ENCODE peak calls at places on chromosome 5, in six cellular contexts. One of them, this sample, is unnamed.

GRCh38 chr5:146048994-146049703 is 56.2 kb downstream of the PLAC8L1 start:
- DNase-seq in AG09309: peak; percentile 63
- DNase-seq in neural progenitor cell: peak; percentile 76
- DNase-seq in endothelial cell: peak; percentile 69
- DNase-seq in choroid plexus epithelial cell: peak; percentile 91
- DNase-seq in A549: peak; percentile 81
- DNase-seq in this sample: no peak

GRCh38 chr5:462051-462481 is 19.1 kb downstream of the EXOC3 start:
- DNase-seq in AG09309: no peak
- DNase-seq in choroid plexus epithelial cell: no peak
- DNase-seq in endothelial cell: no peak
- DNase-seq in neural progenitor cell: no peak
- DNase-seq in A549: no peak
- DNase-seq in this sample: no peak

GRCh38 chr5:95583992-95584391 is 29.1 kb downstream of the ARSK start:
- DNase-seq in choroid plexus epithelial cell: no peak
- DNase-seq in AG09309: no peak
- DNase-seq in neural progenitor cell: no peak
- DNase-seq in endothelial cell: no peak
- DNase-seq in A549: no peak
- DNase-seq in this sample: no peak

GRCh38 chr5:124692950-124693349 is 53.5 kb downstream of the ZNF608 start:
- DNase-seq in A549: no peak
- DNase-seq in endothelial cell: no peak
- DNase-seq in choroid plexus epithelial cell: no peak
- DNase-seq in AG09309: no peak
- DNase-seq in neural progenitor cell: no peak
- DNase-seq in this sample: no peak

GRCh38 chr5:14127587-14127986 is 15.6 kb upstream of the TRIO start:
- DNase-seq in A549: no peak
- DNase-seq in endothelial cell: no peak
- DNase-seq in AG09309: no peak
- DNase-seq in neural progenitor cell: no peak
- DNase-seq in choroid plexus epithelial cell: no peak
- DNase-seq in this sample: no peak

GRCh38 chr5:82149434-82149833 is 128.7 kb downstream of the RPS23 start:
- DNase-seq in AG09309: no peak
- DNase-seq in endothelial cell: no peak
- DNase-seq in neural progenitor cell: no peak
- DNase-seq in A549: no peak
- DNase-seq in choroid plexus epithelial cell: no peak
- DNase-seq in this sample: no peak

GRCh38 chr5:133225671-133226152 is 173.9 kb downstream of the HSPA4 start:
- DNase-seq in AG09309: no peak
- DNase-seq in neural progenitor cell: no peak
- DNase-seq in endothelial cell: no peak
- DNase-seq in choroid plexus epithelial cell: no peak
- DNase-seq in A549: peak; percentile 34
- DNase-seq in this sample: peak; percentile 84

GRCh38 chr5:138990986-138991645 is 116.0 kb upstream of the LRRTM2 start:
- DNase-seq in A549: no peak
- DNase-seq in neural progenitor cell: peak; percentile 32
- DNase-seq in endothelial cell: no peak
- DNase-seq in AG09309: no peak
- DNase-seq in choroid plexus epithelial cell: no peak
- DNase-seq in this sample: no peak

GRCh38 chr5:160439205-160439600 is 17.5 kb downstream of the PTTG1 start:
- DNase-seq in endothelial cell: peak; percentile 94
- DNase-seq in AG09309: no peak
- DNase-seq in choroid plexus epithelial cell: peak; percentile 83
- DNase-seq in neural progenitor cell: peak; percentile 75
- DNase-seq in A549: peak; percentile 91
- DNase-seq in this sample: peak; percentile 96

GRCh38 chr5:125659316-125660071 is 763.7 kb upstream of the GRAMD2B start:
- DNase-seq in choroid plexus epithelial cell: peak; percentile 90
- DNase-seq in A549: no peak
- DNase-seq in neural progenitor cell: peak; percentile 78
- DNase-seq in endothelial cell: no peak
- DNase-seq in AG09309: no peak
- DNase-seq in this sample: no peak

GRCh38 chr5:89735108-89735507 is 674.4 kb downstream of the CETN3 start:
- DNase-seq in AG09309: no peak
- DNase-seq in endothelial cell: no peak
- DNase-seq in neural progenitor cell: no peak
- DNase-seq in A549: no peak
- DNase-seq in choroid plexus epithelial cell: peak; percentile 12
- DNase-seq in this sample: no peak

GRCh38 chr5:4941957-4942830 is 197.9 kb upstream of the ADAMTS16 start:
- DNase-seq in endothelial cell: peak; percentile 57
- DNase-seq in choroid plexus epithelial cell: no peak
- DNase-seq in neural progenitor cell: peak; percentile 59
- DNase-seq in A549: peak; percentile 28
- DNase-seq in AG09309: no peak
- DNase-seq in this sample: no peak

GRCh38 chr5:98656106-98656795 is 117.2 kb upstream of the RGMB start:
- DNase-seq in endothelial cell: no peak
- DNase-seq in neural progenitor cell: peak; percentile 83
- DNase-seq in AG09309: no peak
- DNase-seq in choroid plexus epithelial cell: peak; percentile 64
- DNase-seq in A549: no peak
- DNase-seq in this sample: no peak

GRCh38 chr5:53017383-53017782 is 28.2 kb downstream of the ITGA2 start:
- DNase-seq in neural progenitor cell: no peak
- DNase-seq in A549: no peak
- DNase-seq in choroid plexus epithelial cell: no peak
- DNase-seq in AG09309: no peak
- DNase-seq in endothelial cell: no peak
- DNase-seq in this sample: no peak

GRCh38 chr5:76688836-76689235 is 27.1 kb upstream of the F2R start:
- DNase-seq in choroid plexus epithelial cell: peak; percentile 76
- DNase-seq in AG09309: no peak
- DNase-seq in endothelial cell: no peak
- DNase-seq in A549: no peak
- DNase-seq in neural progenitor cell: no peak
- DNase-seq in this sample: no peak

GRCh38 chr5:73482383-73483193 is 15.7 kb upstream of the BTF3 start:
- DNase-seq in choroid plexus epithelial cell: peak; percentile 71
- DNase-seq in AG09309: peak; percentile 24
- DNase-seq in endothelial cell: no peak
- DNase-seq in A549: no peak
- DNase-seq in neural progenitor cell: no peak
- DNase-seq in this sample: no peak

GRCh38 chr5:179875741-179876667 is 17.4 kb upstream of the MRNIP start:
- DNase-seq in neural progenitor cell: no peak
- DNase-seq in choroid plexus epithelial cell: no peak
- DNase-seq in A549: no peak
- DNase-seq in AG09309: no peak
- DNase-seq in endothelial cell: no peak
- DNase-seq in this sample: peak; percentile 27

GRCh38 chr5:148229840-148230239 is 8.5 kb upstream of the MARCOL start:
- DNase-seq in AG09309: no peak
- DNase-seq in A549: no peak
- DNase-seq in endothelial cell: no peak
- DNase-seq in choroid plexus epithelial cell: no peak
- DNase-seq in neural progenitor cell: no peak
- DNase-seq in this sample: no peak

GRCh38 chr5:40652441-40653220 is 27.1 kb upstream of the PTGER4 start:
- DNase-seq in choroid plexus epithelial cell: no peak
- DNase-seq in AG09309: no peak
- DNase-seq in neural progenitor cell: no peak
- DNase-seq in endothelial cell: no peak
- DNase-seq in A549: no peak
- DNase-seq in this sample: no peak

GRCh38 chr5:107607656-107608368 is 62.9 kb downstream of the EFNA5 start:
- DNase-seq in neural progenitor cell: peak; percentile 23
- DNase-seq in AG09309: no peak
- DNase-seq in A549: no peak
- DNase-seq in endothelial cell: no peak
- DNase-seq in choroid plexus epithelial cell: no peak
- DNase-seq in this sample: peak; percentile 31

GRCh38 chr5:20572560-20572959 is 584.6 kb upstream of the CDH18 start:
- DNase-seq in choroid plexus epithelial cell: peak; percentile 88
- DNase-seq in A549: peak; percentile 21
- DNase-seq in neural progenitor cell: peak; percentile 5
- DNase-seq in AG09309: no peak
- DNase-seq in endothelial cell: no peak
- DNase-seq in this sample: no peak

GRCh38 chr5:154194348-154195329 is 4.1 kb downstream of the GALNT10 start:
- DNase-seq in neural progenitor cell: peak; percentile 64
- DNase-seq in A549: no peak
- DNase-seq in AG09309: no peak
- DNase-seq in choroid plexus epithelial cell: peak; percentile 59
- DNase-seq in endothelial cell: no peak
- DNase-seq in this sample: no peak

GRCh38 chr5:33827885-33828284 is 63.9 kb downstream of the ADAMTS12 start:
- DNase-seq in AG09309: no peak
- DNase-seq in choroid plexus epithelial cell: no peak
- DNase-seq in A549: no peak
- DNase-seq in endothelial cell: no peak
- DNase-seq in neural progenitor cell: no peak
- DNase-seq in this sample: no peak

GRCh38 chr5:107874810-107875209 is 204.1 kb upstream of the EFNA5 start:
- DNase-seq in choroid plexus epithelial cell: no peak
- DNase-seq in endothelial cell: no peak
- DNase-seq in A549: no peak
- DNase-seq in AG09309: no peak
- DNase-seq in neural progenitor cell: no peak
- DNase-seq in this sample: no peak

GRCh38 chr5:130270786-130271185 is 366.5 kb downstream of the CHSY3 start:
- DNase-seq in A549: no peak
- DNase-seq in choroid plexus epithelial cell: no peak
- DNase-seq in endothelial cell: no peak
- DNase-seq in neural progenitor cell: no peak
- DNase-seq in AG09309: no peak
- DNase-seq in this sample: no peak

GRCh38 chr5:111584651-111585050 is 72.3 kb upstream of the STARD4 start:
- DNase-seq in A549: no peak
- DNase-seq in choroid plexus epithelial cell: peak; percentile 89
- DNase-seq in endothelial cell: no peak
- DNase-seq in AG09309: no peak
- DNase-seq in neural progenitor cell: no peak
- DNase-seq in this sample: no peak

GRCh38 chr5:54766748-54767147 is 218.6 kb downstream of the ESM1 start:
- DNase-seq in AG09309: no peak
- DNase-seq in choroid plexus epithelial cell: no peak
- DNase-seq in endothelial cell: no peak
- DNase-seq in neural progenitor cell: no peak
- DNase-seq in A549: no peak
- DNase-seq in this sample: no peak
- TF ChIP-seq CTCF in AG09309: peak; percentile 3
- TF ChIP-seq CTCF in choroid plexus epithelial cell: peak; percentile 9
- TF ChIP-seq CTCF in endothelial cell: no peak
- TF ChIP-seq CTCF in neural progenitor cell: no peak
- TF ChIP-seq CTCF in A549: no peak
- TF ChIP-seq CTCF in this sample: no peak

DNA sequence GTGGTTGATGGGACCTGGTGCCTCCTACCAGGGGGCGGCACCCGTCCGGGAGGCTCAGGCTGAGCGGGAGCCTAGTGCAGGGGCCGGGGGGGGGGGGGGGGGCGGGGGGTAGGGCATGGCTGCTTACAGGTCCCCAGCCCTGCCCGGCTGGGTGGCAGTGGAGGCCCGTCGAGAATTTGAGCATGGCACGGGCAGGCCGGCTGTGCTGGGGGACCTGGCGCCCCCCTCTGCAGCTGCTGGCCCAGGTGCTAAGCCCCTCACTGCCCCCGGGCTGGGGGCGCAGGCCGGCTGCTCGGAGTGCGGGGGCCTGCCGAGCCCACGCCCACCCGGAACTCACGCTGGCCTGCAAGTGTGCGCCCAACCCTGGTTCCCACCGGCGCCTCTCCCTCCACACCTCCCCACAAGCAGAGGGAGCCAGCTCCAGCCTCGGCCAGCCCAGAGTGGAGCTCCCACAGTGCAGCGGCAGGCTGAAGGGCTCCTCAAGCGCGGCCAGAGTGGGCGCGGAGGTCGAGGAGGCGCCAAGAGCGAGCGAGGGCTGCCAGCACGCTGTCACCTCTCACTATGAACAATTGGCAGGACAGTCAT is 77.7 kb downstream of the LMNB1 start:
- DNase-seq in endothelial cell: no peak
- DNase-seq in AG09309: no peak
- DNase-seq in A549: no peak
- DNase-seq in choroid plexus epithelial cell: no peak
- DNase-seq in neural progenitor cell: no peak
- DNase-seq in this sample: no peak
- TF ChIP-seq CTCF in endothelial cell: no peak
- TF ChIP-seq CTCF in AG09309: no peak
- TF ChIP-seq CTCF in A549: no peak
- TF ChIP-seq CTCF in choroid plexus epithelial cell: no peak
- TF ChIP-seq CTCF in neural progenitor cell: no peak
- TF ChIP-seq CTCF in this sample: no peak

GRCh38 chr5:115895821-115896220 is 54.1 kb downstream of the AP3S1 start:
- DNase-seq in A549: no peak
- DNase-seq in choroid plexus epithelial cell: peak; percentile 53
- DNase-seq in endothelial cell: no peak
- DNase-seq in neural progenitor cell: no peak
- DNase-seq in AG09309: no peak
- DNase-seq in this sample: no peak
- TF ChIP-seq CTCF in A549: no peak
- TF ChIP-seq CTCF in choroid plexus epithelial cell: no peak
- TF ChIP-seq CTCF in endothelial cell: no peak
- TF ChIP-seq CTCF in neural progenitor cell: no peak
- TF ChIP-seq CTCF in AG09309: no peak
- TF ChIP-seq CTCF in this sample: no peak

GRCh38 chr5:137051165-137051564 is 448.0 kb downstream of the SPOCK1 start:
- DNase-seq in AG09309: no peak
- DNase-seq in endothelial cell: no peak
- DNase-seq in A549: no peak
- DNase-seq in neural progenitor cell: no peak
- DNase-seq in choroid plexus epithelial cell: no peak
- DNase-seq in this sample: no peak
- TF ChIP-seq CTCF in AG09309: peak; percentile 28
- TF ChIP-seq CTCF in endothelial cell: no peak
- TF ChIP-seq CTCF in A549: no peak
- TF ChIP-seq CTCF in neural progenitor cell: peak; percentile 49
- TF ChIP-seq CTCF in choroid plexus epithelial cell: no peak
- TF ChIP-seq CTCF in this sample: no peak

DNA sequence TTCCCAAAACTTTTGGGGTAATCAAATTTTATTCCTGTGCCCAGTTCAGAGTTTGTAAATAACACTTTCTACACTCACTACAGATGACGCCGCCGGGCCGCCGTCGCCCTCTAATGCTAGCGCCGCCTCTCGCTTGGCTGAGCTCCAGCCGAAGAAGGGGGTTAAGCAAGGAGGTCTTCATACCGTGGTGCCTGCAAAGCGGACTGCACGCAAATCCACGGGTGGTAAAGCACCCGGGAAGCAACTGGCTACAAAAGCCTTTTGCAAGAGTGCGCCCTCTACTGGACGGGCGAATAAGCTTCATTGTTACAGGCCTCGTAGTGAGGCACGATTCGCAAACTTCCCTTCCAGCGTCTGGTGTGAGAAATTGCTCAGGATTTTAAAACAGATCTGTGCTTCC is 280.4 kb downstream of the MEF2C start:
- DNase-seq in neural progenitor cell: peak; percentile 13
- DNase-seq in choroid plexus epithelial cell: no peak
- DNase-seq in AG09309: no peak
- DNase-seq in endothelial cell: no peak
- DNase-seq in A549: no peak
- DNase-seq in this sample: no peak
- TF ChIP-seq CTCF in neural progenitor cell: peak; percentile 50
- TF ChIP-seq CTCF in choroid plexus epithelial cell: no peak
- TF ChIP-seq CTCF in AG09309: peak; percentile 17
- TF ChIP-seq CTCF in endothelial cell: peak; percentile 65
- TF ChIP-seq CTCF in A549: peak; percentile 42
- TF ChIP-seq CTCF in this sample: no peak